ENCODE peak calls at places on chromosome 11, in seven cellular contexts. T is DMS153, V is ovary, A is NB4, Y is KBM-7, S is T-helper 1 cell, L is foreskin keratinocyte. M is an unnamed sample.
A peak's percentile ranks its signal among the peaks of the same experiment; 100 is the strongest.

GRCh38 chr11:11502303-11502828 is 119.4 kb downstream of the GALNT18 start:
- DNase-seq in V (no peak), Y (no peak), L (peak; percentile 49), T (peak; percentile 52), S (no peak), A (no peak), M (no peak)

GRCh38 chr11:57644748-57645715 is 4.7 kb downstream of the YPEL4 start:
- DNase-seq in V (peak; percentile 83), T (peak; percentile 34), S (peak; percentile 81), Y (peak; percentile 78), L (no peak), A (peak; percentile 85), M (no peak)

GRCh38 chr11:130211144-130211543 is 51.6 kb downstream of the ST14 start:
- DNase-seq in L (no peak), S (no peak), V (no peak), A (no peak), Y (no peak), T (no peak), M (no peak)

GRCh38 chr11:122308286-122308685 is 192.3 kb upstream of the BLID start:
- DNase-seq in S (no peak), T (no peak), V (no peak), Y (no peak), A (no peak), L (no peak), M (no peak)

GRCh38 chr11:94544832-94545640 is 1.3 kb downstream of the FUT4 start:
- DNase-seq in V (peak; percentile 53), Y (peak; percentile 35), L (peak; percentile 50), S (no peak), T (no peak), A (peak; percentile 72), M (no peak)

GRCh38 chr11:64176751-64177150 is 9.2 kb upstream of the STIP1 start:
- DNase-seq in L (no peak), A (no peak), Y (no peak), T (no peak), V (no peak), S (no peak), M (no peak)

GRCh38 chr11:62337682-62338181 is 484 bp downstream of the ASRGL1 start:
- DNase-seq in T (no peak), A (no peak), L (no peak), S (no peak), V (peak; percentile 26), Y (no peak), M (no peak)

GRCh38 chr11:105609832-105610781 is at the start of gene GRIA4:
- DNase-seq in V (peak; percentile 28), A (no peak), Y (no peak), S (no peak), T (peak; percentile 54), L (no peak), M (no peak)

GRCh38 chr11:26087095-26087935 is 244.6 kb upstream of the ANO3 start:
- DNase-seq in T (no peak), L (no peak), S (no peak), V (no peak), A (peak; percentile 1), Y (no peak), M (no peak)

GRCh38 chr11:128201006-128201405 is 386.4 kb downstream of the ETS1 start:
- DNase-seq in L (no peak), V (no peak), A (no peak), Y (no peak), S (no peak), T (no peak), M (no peak)

GRCh38 chr11:75429902-75430691 is 2.9 kb downstream of the KLHL35 start:
- DNase-seq in Y (peak; percentile 58), L (peak; percentile 32), A (peak; percentile 46), S (peak; percentile 45), V (peak; percentile 62), T (peak; percentile 83), M (no peak)

GRCh38 chr11:60868682-60869450 is 1.5 kb downstream of the ZP1 start:
- DNase-seq in A (no peak), Y (no peak), T (no peak), V (no peak), S (no peak), L (no peak), M (no peak)

GRCh38 chr11:128515086-128515485 is 72.3 kb downstream of the ETS1 start:
- DNase-seq in T (no peak), Y (no peak), A (no peak), S (no peak), V (no peak), L (no peak), M (no peak)

GRCh38 chr11:130623909-130624668 is 175.6 kb downstream of the ADAMTS15 start:
- DNase-seq in S (no peak), V (no peak), Y (no peak), A (no peak), L (no peak), T (no peak), M (no peak)

GRCh38 chr11:64173616-64174355 is 7.9 kb upstream of the MACROD1 start:
- DNase-seq in S (no peak), A (peak; percentile 56), Y (no peak), T (no peak), L (no peak), V (no peak), M (no peak)

GRCh38 chr11:87780068-87780413 is 395.2 kb downstream of the RAB38 start:
- DNase-seq in A (no peak), T (no peak), V (no peak), S (no peak), Y (no peak), L (no peak), M (no peak)

GRCh38 chr11:76629853-76630599 is 40.5 kb downstream of the LRRC32 start:
- DNase-seq in V (peak; percentile 76), T (no peak), S (no peak), A (peak; percentile 88), Y (peak; percentile 85), L (peak; percentile 26), M (no peak)

GRCh38 chr11:64139045-64139444 is 26.9 kb downstream of the MACROD1 start:
- DNase-seq in S (no peak), V (no peak), T (no peak), Y (no peak), A (no peak), L (no peak), M (no peak)

GRCh38 chr11:64144587-64145295 is 21.2 kb downstream of the MACROD1 start:
- DNase-seq in L (no peak), T (no peak), S (no peak), Y (no peak), V (no peak), A (no peak), M (no peak)

GRCh38 chr11:9858822-9859221 is 194.9 kb downstream of the SWAP70 start:
- DNase-seq in L (no peak), A (peak; percentile 38), Y (peak; percentile 29), T (peak; percentile 9), S (no peak), V (no peak), M (no peak)

GRCh38 chr11:32348502-32348901 is 86.8 kb downstream of the WT1 start:
- DNase-seq in A (no peak), S (no peak), L (no peak), T (no peak), V (no peak), Y (no peak), M (no peak)

GRCh38 chr11:87076874-87077429 is 39.2 kb downstream of the TMEM135 start:
- DNase-seq in T (no peak), L (no peak), Y (no peak), S (no peak), V (no peak), A (no peak), M (no peak)

GRCh38 chr11:44726278-44727113 is at the start of gene TSPAN18:
- DNase-seq in A (peak; percentile 36), Y (peak; percentile 30), V (peak; percentile 58), L (no peak), T (no peak), S (peak; percentile 35), M (no peak)

GRCh38 chr11:120112174-120112796 is 25.6 kb downstream of the TRIM29 start:
- DNase-seq in Y (no peak), S (no peak), L (no peak), T (no peak), V (no peak), A (no peak), M (no peak)

GRCh38 chr11:129089279-129089678 is 102.8 kb downstream of the ARHGAP32 start:
- DNase-seq in S (no peak), L (no peak), Y (no peak), A (no peak), T (no peak), V (no peak), M (no peak)

GRCh38 chr11:8593935-8594909 is at the start of gene STK33:
- DNase-seq in L (no peak), T (peak; percentile 65), A (no peak), V (peak; percentile 71), Y (peak; percentile 10), S (no peak), M (no peak)

GRCh38 chr11:128824199-128825049 is 42.7 kb downstream of the KCNJ1 start:
- DNase-seq in L (no peak), S (no peak), V (peak; percentile 67), T (no peak), A (no peak), Y (no peak), M (no peak)

GRCh38 chr11:130580372-130580771 is 131.9 kb downstream of the ADAMTS15 start:
- DNase-seq in S (no peak), A (no peak), Y (no peak), T (peak; percentile 87), L (peak; percentile 98), V (peak; percentile 53), M (peak; percentile 54)

GRCh38 chr11:33479216-33479615 is 221.4 kb downstream of the C11orf91 start:
- DNase-seq in T (no peak), Y (no peak), S (no peak), A (no peak), L (no peak), V (no peak), M (no peak)

GRCh38 chr11:76186776-76187279 is 19.5 kb downstream of the WNT11 start:
- DNase-seq in T (no peak), A (no peak), L (no peak), S (no peak), V (peak; percentile 45), Y (no peak), M (no peak)

GRCh38 chr11:34461215-34461614 is 22.5 kb downstream of the CAT start:
- DNase-seq in A (no peak), V (no peak), Y (no peak), T (no peak), L (no peak), S (no peak), M (no peak)

GRCh38 chr11:74453373-74453975 is 13.9 kb downstream of the KCNE3 start:
- DNase-seq in S (peak; percentile 34), Y (peak; percentile 72), L (peak; percentile 31), T (peak; percentile 33), V (peak; percentile 57), A (peak; percentile 81), M (no peak)

GRCh38 chr11:47229161-47229560 is 14.4 kb downstream of the DDB2 start:
- DNase-seq in A (no peak), S (no peak), T (no peak), V (no peak), Y (no peak), L (no peak), M (no peak)

GRCh38 chr11:130726234-130726559 is 190.1 kb downstream of the SNX19 start:
- DNase-seq in T (no peak), S (no peak), L (peak; percentile 66), V (peak; percentile 37), Y (no peak), A (no peak), M (no peak)

GRCh38 chr11:60544077-60544476 is 28.9 kb downstream of the MS4A13 start:
- DNase-seq in L (no peak), Y (no peak), A (no peak), S (no peak), T (no peak), V (no peak), M (no peak)

GRCh38 chr11:80698646-80699045 is 1257.8 kb upstream of the TENM4 start:
- DNase-seq in T (no peak), Y (no peak), V (no peak), A (no peak), L (peak; percentile 71), S (no peak), M (no peak)

GRCh38 chr11:79304599-79305212 is 136.1 kb downstream of the TENM4 start:
- DNase-seq in T (no peak), A (peak; percentile 15), S (no peak), Y (no peak), L (no peak), V (no peak), M (no peak)

GRCh38 chr11:126450806-126451205 is 95.3 kb downstream of the ST3GAL4 start:
- DNase-seq in T (no peak), A (no peak), S (no peak), Y (no peak), L (no peak), V (no peak), M (no peak)